ENCODE peak calls at places on chromosomes 7 and 10, in eight cellular contexts. One of them, this sample, is unnamed.

GRCh38 chr7:155920068-155920461 is 107.8 kb upstream of the SHH start:
- DNase-seq in HCT116: no peak
- DNase-seq in stomach: peak
- DNase-seq in transverse colon: no peak
- DNase-seq in heart left ventricle: no peak
- DNase-seq in MM.1S: no peak
- DNase-seq in A549: no peak
- DNase-seq in AG04450: no peak
- DNase-seq in this sample: no peak

GRCh38 chr10:89845541-89846275 is 144.3 kb downstream of the KIF20B start:
- DNase-seq in A549: no peak
- DNase-seq in heart left ventricle: no peak
- DNase-seq in MM.1S: no peak
- DNase-seq in HCT116: no peak
- DNase-seq in stomach: no peak
- DNase-seq in transverse colon: no peak
- DNase-seq in AG04450: no peak
- DNase-seq in this sample: no peak

GRCh38 chr10:63133787-63134557 is 844 bp downstream of the NRBF2 start:
- DNase-seq in A549: no peak
- DNase-seq in AG04450: no peak
- DNase-seq in HCT116: no peak
- DNase-seq in stomach: peak
- DNase-seq in transverse colon: no peak
- DNase-seq in MM.1S: no peak
- DNase-seq in heart left ventricle: peak
- DNase-seq in this sample: no peak

GRCh38 chr7:36459236-36459960 is 69.7 kb downstream of the ANLN start:
- DNase-seq in heart left ventricle: no peak
- DNase-seq in HCT116: no peak
- DNase-seq in A549: no peak
- DNase-seq in AG04450: no peak
- DNase-seq in MM.1S: no peak
- DNase-seq in transverse colon: no peak
- DNase-seq in stomach: no peak
- DNase-seq in this sample: no peak

GRCh38 chr10:131257027-131257426 is 54.5 kb downstream of the TCERG1L start:
- DNase-seq in A549: no peak
- DNase-seq in MM.1S: no peak
- DNase-seq in heart left ventricle: no peak
- DNase-seq in transverse colon: no peak
- DNase-seq in HCT116: no peak
- DNase-seq in AG04450: no peak
- DNase-seq in stomach: no peak
- DNase-seq in this sample: no peak

GRCh38 chr7:122055072-122055471 is 89.0 kb downstream of the AASS start:
- DNase-seq in MM.1S: no peak
- DNase-seq in heart left ventricle: no peak
- DNase-seq in stomach: no peak
- DNase-seq in A549: no peak
- DNase-seq in transverse colon: no peak
- DNase-seq in AG04450: no peak
- DNase-seq in HCT116: no peak
- DNase-seq in this sample: no peak

GRCh38 chr7:159104188-159105030 is 40.3 kb downstream of the VIPR2 start:
- DNase-seq in AG04450: no peak
- DNase-seq in A549: no peak
- DNase-seq in transverse colon: peak
- DNase-seq in heart left ventricle: peak
- DNase-seq in stomach: no peak
- DNase-seq in MM.1S: no peak
- DNase-seq in HCT116: no peak
- DNase-seq in this sample: peak

GRCh38 chr7:51141451-51141971 is 175.1 kb downstream of the COBL start:
- DNase-seq in AG04450: peak
- DNase-seq in transverse colon: no peak
- DNase-seq in A549: peak
- DNase-seq in stomach: no peak
- DNase-seq in MM.1S: peak
- DNase-seq in HCT116: no peak
- DNase-seq in heart left ventricle: no peak
- DNase-seq in this sample: no peak

GRCh38 chr7:91083855-91084644 is 180.2 kb upstream of the FZD1 start:
- DNase-seq in transverse colon: peak
- DNase-seq in MM.1S: no peak
- DNase-seq in stomach: peak
- DNase-seq in A549: no peak
- DNase-seq in AG04450: no peak
- DNase-seq in HCT116: no peak
- DNase-seq in heart left ventricle: peak
- DNase-seq in this sample: peak

GRCh38 chr7:84744388-84744787 is 442.5 kb downstream of the SEMA3D start:
- DNase-seq in stomach: no peak
- DNase-seq in AG04450: no peak
- DNase-seq in HCT116: no peak
- DNase-seq in heart left ventricle: no peak
- DNase-seq in A549: no peak
- DNase-seq in MM.1S: no peak
- DNase-seq in transverse colon: no peak
- DNase-seq in this sample: no peak

GRCh38 chr10:88080213-88080612 is 216.8 kb downstream of the PTEN start:
- DNase-seq in stomach: peak
- DNase-seq in transverse colon: no peak
- DNase-seq in AG04450: no peak
- DNase-seq in A549: peak
- DNase-seq in HCT116: no peak
- DNase-seq in MM.1S: peak
- DNase-seq in heart left ventricle: no peak
- DNase-seq in this sample: no peak

GRCh38 chr10:114250246-114250645 is 11.2 kb downstream of the VWA2 start:
- DNase-seq in AG04450: no peak
- DNase-seq in heart left ventricle: no peak
- DNase-seq in A549: no peak
- DNase-seq in MM.1S: no peak
- DNase-seq in transverse colon: no peak
- DNase-seq in stomach: no peak
- DNase-seq in HCT116: no peak
- DNase-seq in this sample: no peak

GRCh38 chr10:100934084-100934659 is 21.4 kb downstream of the SLF2 start:
- DNase-seq in stomach: no peak
- DNase-seq in HCT116: no peak
- DNase-seq in transverse colon: no peak
- DNase-seq in heart left ventricle: no peak
- DNase-seq in AG04450: no peak
- DNase-seq in MM.1S: no peak
- DNase-seq in A549: peak
- DNase-seq in this sample: no peak

GRCh38 chr10:122114156-122114747 is 125.3 kb downstream of the TACC2 start:
- DNase-seq in stomach: no peak
- DNase-seq in AG04450: no peak
- DNase-seq in A549: no peak
- DNase-seq in transverse colon: peak
- DNase-seq in heart left ventricle: peak
- DNase-seq in HCT116: no peak
- DNase-seq in MM.1S: no peak
- DNase-seq in this sample: no peak

GRCh38 chr10:75430000-75430763 is 1.2 kb upstream of the LRMDA start:
- DNase-seq in MM.1S: no peak
- DNase-seq in AG04450: no peak
- DNase-seq in stomach: peak
- DNase-seq in A549: peak
- DNase-seq in heart left ventricle: peak
- DNase-seq in transverse colon: peak
- DNase-seq in HCT116: no peak
- DNase-seq in this sample: peak

GRCh38 chr7:37408885-37409248 is 39.8 kb downstream of the ELMO1 start:
- DNase-seq in transverse colon: no peak
- DNase-seq in AG04450: no peak
- DNase-seq in A549: no peak
- DNase-seq in heart left ventricle: no peak
- DNase-seq in MM.1S: peak
- DNase-seq in stomach: no peak
- DNase-seq in HCT116: no peak
- DNase-seq in this sample: no peak

GRCh38 chr10:82536668-82537067 is 661.7 kb downstream of the NRG3 start:
- DNase-seq in AG04450: no peak
- DNase-seq in transverse colon: no peak
- DNase-seq in A549: no peak
- DNase-seq in HCT116: no peak
- DNase-seq in MM.1S: no peak
- DNase-seq in heart left ventricle: no peak
- DNase-seq in stomach: no peak
- DNase-seq in this sample: no peak

GRCh38 chr10:75403144-75404022 is 1.8 kb upstream of the ZNF503 start:
- DNase-seq in stomach: peak
- DNase-seq in AG04450: no peak
- DNase-seq in MM.1S: no peak
- DNase-seq in heart left ventricle: peak
- DNase-seq in HCT116: no peak
- DNase-seq in A549: peak
- DNase-seq in transverse colon: peak
- DNase-seq in this sample: peak

GRCh38 chr10:16646474-16647059 is 124.9 kb upstream of the C1QL3 start:
- DNase-seq in AG04450: no peak
- DNase-seq in MM.1S: no peak
- DNase-seq in stomach: no peak
- DNase-seq in A549: no peak
- DNase-seq in transverse colon: no peak
- DNase-seq in heart left ventricle: no peak
- DNase-seq in HCT116: no peak
- DNase-seq in this sample: no peak

GRCh38 chr7:72268090-72268489 is 144.0 kb downstream of the CALN1 start:
- DNase-seq in MM.1S: no peak
- DNase-seq in transverse colon: no peak
- DNase-seq in HCT116: no peak
- DNase-seq in heart left ventricle: no peak
- DNase-seq in stomach: no peak
- DNase-seq in AG04450: no peak
- DNase-seq in A549: no peak
- DNase-seq in this sample: no peak

GRCh38 chr10:66762218-66762729 is 163.6 kb upstream of the LRRTM3 start:
- DNase-seq in stomach: no peak
- DNase-seq in HCT116: no peak
- DNase-seq in AG04450: no peak
- DNase-seq in A549: no peak
- DNase-seq in MM.1S: no peak
- DNase-seq in transverse colon: no peak
- DNase-seq in heart left ventricle: no peak
- DNase-seq in this sample: no peak

GRCh38 chr10:104127411-104127810 is 5.4 kb downstream of the SFR1 start:
- DNase-seq in heart left ventricle: peak
- DNase-seq in MM.1S: peak
- DNase-seq in AG04450: no peak
- DNase-seq in HCT116: no peak
- DNase-seq in transverse colon: no peak
- DNase-seq in A549: peak
- DNase-seq in stomach: no peak
- DNase-seq in this sample: no peak

GRCh38 chr7:128032605-128033235 is 1.5 kb upstream of the LRRC4 start:
- DNase-seq in HCT116: no peak
- DNase-seq in A549: no peak
- DNase-seq in heart left ventricle: peak
- DNase-seq in AG04450: no peak
- DNase-seq in stomach: no peak
- DNase-seq in MM.1S: no peak
- DNase-seq in transverse colon: no peak
- DNase-seq in this sample: peak

GRCh38 chr10:118958984-118959916 is 70.3 kb upstream of the NANOS1 start:
- DNase-seq in AG04450: no peak
- DNase-seq in HCT116: no peak
- DNase-seq in transverse colon: peak
- DNase-seq in MM.1S: no peak
- DNase-seq in heart left ventricle: peak
- DNase-seq in A549: peak
- DNase-seq in stomach: peak
- DNase-seq in this sample: no peak
- TF ChIP-seq CTCF in AG04450: no peak
- TF ChIP-seq CTCF in HCT116: no peak
- TF ChIP-seq CTCF in transverse colon: no peak
- TF ChIP-seq CTCF in MM.1S: no peak
- TF ChIP-seq CTCF in heart left ventricle: no peak
- TF ChIP-seq CTCF in A549: no peak
- TF ChIP-seq CTCF in stomach: no peak
- TF ChIP-seq CTCF in this sample: no peak

GRCh38 chr7:43501881-43502280 is 81.0 kb upstream of the STK17A start:
- DNase-seq in A549: no peak
- DNase-seq in stomach: no peak
- DNase-seq in AG04450: no peak
- DNase-seq in HCT116: no peak
- DNase-seq in MM.1S: no peak
- DNase-seq in heart left ventricle: no peak
- DNase-seq in transverse colon: no peak
- DNase-seq in this sample: no peak
- H3K4me3 ChIP-seq in A549: no peak
- H3K4me3 ChIP-seq in stomach: no peak
- H3K4me3 ChIP-seq in AG04450: no peak
- H3K4me3 ChIP-seq in HCT116: no peak
- H3K4me3 ChIP-seq in MM.1S: no peak
- H3K4me3 ChIP-seq in heart left ventricle: no peak
- H3K4me3 ChIP-seq in transverse colon: no peak
- H3K4me3 ChIP-seq in this sample: no peak

GRCh38 chr10:30430544-30431298 is 3.3 kb upstream of the MAP3K8 start:
- DNase-seq in MM.1S: no peak
- DNase-seq in transverse colon: no peak
- DNase-seq in stomach: no peak
- DNase-seq in A549: no peak
- DNase-seq in AG04450: no peak
- DNase-seq in heart left ventricle: no peak
- DNase-seq in HCT116: no peak
- DNase-seq in this sample: no peak
- H3K27ac ChIP-seq in MM.1S: no peak
- H3K27ac ChIP-seq in transverse colon: peak
- H3K27ac ChIP-seq in stomach: peak
- H3K27ac ChIP-seq in A549: peak
- H3K27ac ChIP-seq in AG04450: no peak
- H3K27ac ChIP-seq in heart left ventricle: peak
- H3K27ac ChIP-seq in HCT116: peak
- H3K27ac ChIP-seq in this sample: peak

GRCh38 chr10:69383485-69384089 is 33.1 kb downstream of the TACR2 start:
- DNase-seq in heart left ventricle: peak
- DNase-seq in HCT116: no peak
- DNase-seq in MM.1S: no peak
- DNase-seq in AG04450: no peak
- DNase-seq in stomach: no peak
- DNase-seq in transverse colon: no peak
- DNase-seq in A549: peak
- DNase-seq in this sample: no peak
- TF ChIP-seq CTCF in heart left ventricle: no peak
- TF ChIP-seq CTCF in HCT116: no peak
- TF ChIP-seq CTCF in MM.1S: no peak
- TF ChIP-seq CTCF in AG04450: peak
- TF ChIP-seq CTCF in stomach: no peak
- TF ChIP-seq CTCF in transverse colon: no peak
- TF ChIP-seq CTCF in A549: peak
- TF ChIP-seq CTCF in this sample: no peak